ENCODE peak calls at places on chromosomes 2 and 18, in ten cellular contexts. Z, K, J, P, T, V, G, Y, X and D are unnamed samples.

GRCh38 chr2:10712186-10712809 is 9.1 kb upstream of the ATP6V1C2 start:
- DNase-seq in X (no peak), J (no peak), V (no peak), Z (no peak), T (no peak), P (no peak), Y (no peak), K (no peak), G (no peak), D (no peak)

GRCh38 chr2:240649331-240649730 is 24.1 kb downstream of the GPR35 start:
- DNase-seq in T (no peak), Z (no peak), V (no peak), G (no peak), J (no peak), P (no peak), Y (no peak), X (no peak), K (no peak), D (no peak)

GRCh38 chr2:162074579-162074922 is 536 bp upstream of the DPP4 start:
- DNase-seq in G (no peak), V (no peak), K (no peak), Z (no peak), T (no peak), X (no peak), P (peak), J (no peak), Y (no peak), D (no peak)

GRCh38 chr18:755506-755905 is 43.1 kb upstream of the ENOSF1 start:
- DNase-seq in Y (no peak), K (no peak), T (no peak), Z (no peak), V (no peak), P (no peak), G (no peak), X (no peak), J (no peak), D (no peak)

GRCh38 chr2:12498703-12499102 is 218.0 kb upstream of the TRIB2 start:
- DNase-seq in G (no peak), V (no peak), Z (no peak), P (peak), K (no peak), X (no peak), Y (no peak), J (no peak), T (no peak), D (peak)

GRCh38 chr2:74007120-74007519 is 22.4 kb downstream of the TET3 start:
- DNase-seq in V (no peak), Y (no peak), X (no peak), Z (no peak), G (no peak), P (peak), T (no peak), J (no peak), K (no peak), D (no peak)

GRCh38 chr2:237449193-237449797 is 35.3 kb upstream of the COL6A3 start:
- DNase-seq in G (peak), K (peak), T (no peak), V (no peak), Y (peak), X (no peak), P (peak), Z (no peak), J (no peak), D (no peak)

GRCh38 chr2:10305715-10306114 is 3.0 kb downstream of the HPCAL1 start:
- DNase-seq in Y (peak), Z (no peak), K (no peak), P (no peak), X (peak), T (no peak), J (no peak), V (no peak), G (no peak), D (no peak)

GRCh38 chr2:106053116-106053515 is 141.0 kb downstream of the UXS1 start:
- DNase-seq in V (no peak), G (no peak), Y (no peak), T (no peak), P (peak), X (no peak), J (no peak), Z (peak), K (no peak), D (peak)

GRCh38 chr2:96180521-96180920 is 28.1 kb downstream of the STARD7 start:
- DNase-seq in P (no peak), V (no peak), G (no peak), J (no peak), T (no peak), K (no peak), Y (no peak), Z (no peak), X (no peak), D (no peak)

GRCh38 chr2:70070557-70071268 is 16.6 kb upstream of the PCBP1 start:
- DNase-seq in Z (peak), T (no peak), Y (peak), K (no peak), X (peak), P (peak), V (peak), J (peak), G (no peak), D (peak)

GRCh38 chr2:240229005-240229404 is 88.5 kb upstream of the OTOS start:
- DNase-seq in Z (no peak), G (no peak), K (no peak), J (no peak), V (no peak), P (no peak), T (no peak), X (no peak), Y (no peak), D (no peak)

GRCh38 chr2:101277111-101277510 is 24.4 kb downstream of the CNOT11 start:
- DNase-seq in T (no peak), Z (no peak), X (no peak), G (no peak), P (peak), V (no peak), J (no peak), Y (no peak), K (no peak), D (no peak)

GRCh38 chr2:101274142-101274541 is 21.5 kb downstream of the CNOT11 start:
- DNase-seq in G (no peak), V (no peak), T (no peak), X (no peak), P (no peak), Z (no peak), K (no peak), J (no peak), Y (no peak), D (no peak)

GRCh38 chr2:101270700-101271259 is 18.1 kb downstream of the CNOT11 start:
- DNase-seq in G (no peak), P (no peak), J (no peak), Y (no peak), K (no peak), X (no peak), T (no peak), Z (no peak), V (no peak), D (no peak)

GRCh38 chr2:101272045-101272784 is 19.5 kb downstream of the CNOT11 start:
- DNase-seq in X (no peak), Y (no peak), G (no peak), J (no peak), T (no peak), K (no peak), P (no peak), V (no peak), Z (no peak), D (no peak)

GRCh38 chr2:101273045-101273444 is 20.4 kb downstream of the CNOT11 start:
- DNase-seq in K (no peak), V (no peak), Y (no peak), T (no peak), P (no peak), Z (no peak), X (no peak), J (no peak), G (no peak), D (no peak)
- TF ChIP-seq CTCF in K (no peak), V (no peak), Y (no peak), T (no peak), P (no peak), Z (no peak), X (no peak), J (no peak), G (no peak), D (peak)

DNA sequence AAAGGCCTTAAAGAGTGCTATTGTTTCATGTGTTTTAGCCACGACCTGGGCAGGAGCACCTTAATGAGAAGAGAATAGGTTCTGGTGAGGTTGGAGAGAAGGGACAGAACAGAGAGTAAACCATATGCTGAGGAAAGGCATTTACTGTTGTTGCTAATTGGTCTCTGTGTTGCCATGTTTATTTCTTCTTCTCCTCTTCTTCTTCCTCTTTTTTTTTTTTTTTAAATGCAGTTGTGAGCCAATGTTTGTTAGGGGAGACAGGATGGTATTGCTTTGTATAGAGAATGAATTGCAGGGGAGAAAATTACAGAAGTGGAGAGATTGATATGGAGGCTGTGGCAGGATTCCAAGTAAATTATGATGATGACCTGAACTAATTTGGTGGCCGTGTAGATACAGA is 2.6 kb downstream of the SCN9A start:
- DNase-seq in V (no peak), Y (no peak), P (no peak), Z (no peak), K (no peak), G (no peak), X (no peak), T (no peak), J (no peak), D (no peak)
- TF ChIP-seq CTCF in V (no peak), Y (no peak), P (no peak), Z (no peak), K (no peak), G (no peak), X (no peak), T (no peak), J (no peak), D (no peak)

DNA sequence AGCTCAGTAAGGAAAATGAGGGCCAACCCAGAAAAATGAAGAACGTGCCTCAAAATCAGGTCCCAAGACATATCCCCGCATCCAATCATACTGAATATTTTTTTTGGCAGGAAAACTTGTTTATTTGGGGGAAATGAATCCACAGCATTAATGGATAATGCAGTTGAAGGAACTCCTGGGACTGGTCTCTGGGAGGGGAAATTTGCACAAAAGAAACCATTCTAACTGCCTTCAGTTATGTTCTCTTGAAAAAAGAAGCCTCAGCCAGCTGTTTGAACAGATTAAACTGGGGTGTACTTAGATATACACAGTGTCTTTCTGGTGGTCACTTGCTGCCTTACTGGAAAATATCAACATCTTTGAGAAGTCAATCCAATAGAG is 61.3 kb downstream of the SPRED2 start:
- DNase-seq in G (no peak), T (no peak), K (no peak), P (no peak), V (no peak), J (no peak), Z (no peak), X (no peak), Y (no peak), D (no peak)
- TF ChIP-seq CTCF in G (no peak), T (no peak), K (no peak), P (no peak), V (no peak), J (no peak), Z (no peak), X (no peak), Y (no peak), D (no peak)

DNA sequence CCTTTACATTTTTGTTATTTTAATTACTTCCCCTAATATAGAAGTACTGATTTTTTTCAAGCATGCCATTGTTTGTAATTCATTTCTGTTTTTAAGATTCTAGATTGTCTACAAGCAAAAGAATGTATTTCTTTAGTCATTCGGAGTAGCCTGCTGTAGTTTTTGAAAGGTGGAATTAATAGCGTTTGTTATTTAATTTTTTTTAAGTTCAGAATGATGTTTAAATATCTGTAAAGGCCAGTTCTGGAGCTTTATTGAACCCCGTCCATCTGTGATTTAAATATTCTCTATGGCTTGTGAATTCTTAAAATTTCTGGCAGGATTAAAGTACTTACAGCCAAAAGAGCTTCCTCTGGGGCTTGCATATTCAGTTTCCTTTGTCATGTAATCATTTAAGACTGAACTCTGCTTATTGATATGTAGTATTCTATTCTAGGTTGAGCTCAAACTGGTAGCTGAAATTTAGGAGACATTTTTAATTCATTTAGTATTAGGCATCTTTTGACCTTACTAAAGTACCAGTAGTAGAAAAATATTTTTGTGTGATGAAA is 5.2 kb downstream of the TGIF1 start:
- DNase-seq in P (no peak), K (no peak), V (no peak), G (no peak), J (no peak), Z (no peak), T (no peak), Y (no peak), X (no peak), D (no peak)
- TF ChIP-seq CTCF in P (no peak), K (no peak), V (no peak), G (no peak), J (no peak), Z (no peak), T (no peak), Y (no peak), X (no peak), D (no peak)

GRCh38 chr2:225177098-225177497 is 134.8 kb upstream of the DOCK10 start:
- DNase-seq in V (no peak), Y (no peak), X (no peak), J (no peak), K (no peak), T (no peak), G (no peak), Z (no peak), P (peak), D (peak)
- TF ChIP-seq CTCF in V (no peak), Y (no peak), X (no peak), J (no peak), K (no peak), T (no peak), G (no peak), Z (peak), P (peak), D (no peak)

DNA sequence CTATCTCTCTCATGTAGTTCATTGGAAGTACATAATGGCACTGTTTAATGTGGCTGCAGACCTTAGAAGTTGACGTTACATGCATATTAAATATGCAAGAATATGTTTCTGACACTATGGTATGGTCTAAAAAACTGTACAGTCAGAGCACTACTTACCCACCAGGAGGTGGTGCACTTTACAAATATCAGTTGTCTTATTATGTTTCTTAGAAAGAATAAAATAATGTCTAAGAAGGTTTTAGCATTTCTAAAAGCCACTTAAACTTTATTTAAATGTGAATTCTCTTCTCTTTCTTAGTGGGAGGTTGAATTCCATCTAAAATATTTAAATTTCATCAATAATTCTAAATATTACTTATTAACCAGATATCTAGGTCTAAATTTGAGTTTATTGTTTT is 4.3 kb downstream of the TMEFF2 start:
- DNase-seq in X (no peak), G (no peak), V (no peak), Y (peak), P (peak), Z (no peak), J (no peak), K (no peak), T (no peak), D (no peak)
- TF ChIP-seq CTCF in X (peak), G (no peak), V (no peak), Y (peak), P (peak), Z (peak), J (peak), K (no peak), T (no peak), D (peak)

DNA sequence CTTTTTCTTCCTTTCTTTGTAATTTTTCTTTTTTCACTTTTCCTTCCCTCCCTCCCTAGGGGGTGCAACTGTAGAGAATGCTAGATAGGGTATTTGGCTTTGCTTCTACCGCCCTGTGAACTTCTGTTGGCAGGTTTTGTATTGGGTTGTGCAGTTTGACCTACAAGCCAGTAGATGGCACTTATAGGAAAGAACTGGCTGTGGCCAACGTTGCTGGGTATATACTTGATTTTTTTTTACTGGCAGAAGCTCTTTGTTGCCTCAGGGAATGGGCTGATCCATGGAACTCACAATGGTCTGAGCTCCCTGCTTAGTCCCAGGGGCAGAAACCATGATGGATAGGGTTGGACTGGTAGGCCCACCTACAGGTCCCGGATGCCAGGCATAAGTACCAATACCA is 1019.5 kb upstream of the LRRTM1 start:
- DNase-seq in K (no peak), P (peak), X (no peak), J (no peak), T (no peak), Y (peak), V (no peak), G (no peak), Z (no peak), D (peak)
- TF ChIP-seq CTCF in K (no peak), P (no peak), X (no peak), J (peak), T (no peak), Y (peak), V (no peak), G (no peak), Z (no peak), D (peak)